ENCODE peak calls at places on chromosomes 11 and 22, in ten cellular contexts. One of them, this sample, is unnamed.

GRCh38 chr22:25774575-25775026 is 32.6 kb downstream of the MYO18B start:
- DNase-seq in IMR-90: no peak
- DNase-seq in glutamatergic neuron: peak
- DNase-seq in sigmoid colon: no peak
- DNase-seq in fibroblast of pulmonary artery: no peak
- DNase-seq in endodermal cell: peak
- DNase-seq in retinal pigment epithelial cell: no peak
- DNase-seq in spleen: no peak
- DNase-seq in MM.1S: no peak
- DNase-seq in uterus: no peak
- DNase-seq in this sample: no peak

GRCh38 chr11:106939157-106939556 is 79.1 kb downstream of the GUCY1A2 start:
- DNase-seq in retinal pigment epithelial cell: no peak
- DNase-seq in fibroblast of pulmonary artery: no peak
- DNase-seq in glutamatergic neuron: no peak
- DNase-seq in MM.1S: no peak
- DNase-seq in spleen: no peak
- DNase-seq in uterus: no peak
- DNase-seq in IMR-90: no peak
- DNase-seq in endodermal cell: no peak
- DNase-seq in sigmoid colon: no peak
- DNase-seq in this sample: no peak

GRCh38 chr11:96055706-96056387 is 131.9 kb upstream of the MTMR2 start:
- DNase-seq in uterus: no peak
- DNase-seq in spleen: no peak
- DNase-seq in endodermal cell: peak
- DNase-seq in MM.1S: no peak
- DNase-seq in sigmoid colon: no peak
- DNase-seq in glutamatergic neuron: no peak
- DNase-seq in fibroblast of pulmonary artery: no peak
- DNase-seq in retinal pigment epithelial cell: no peak
- DNase-seq in IMR-90: peak
- DNase-seq in this sample: no peak

GRCh38 chr11:107801641-107802040 is 56.9 kb downstream of the SLC35F2 start:
- DNase-seq in retinal pigment epithelial cell: no peak
- DNase-seq in uterus: no peak
- DNase-seq in fibroblast of pulmonary artery: no peak
- DNase-seq in spleen: no peak
- DNase-seq in IMR-90: no peak
- DNase-seq in MM.1S: no peak
- DNase-seq in endodermal cell: no peak
- DNase-seq in glutamatergic neuron: no peak
- DNase-seq in sigmoid colon: no peak
- DNase-seq in this sample: no peak

GRCh38 chr22:41831828-41832552 is 915 bp upstream of the SREBF2 start:
- DNase-seq in uterus: no peak
- DNase-seq in IMR-90: peak
- DNase-seq in sigmoid colon: no peak
- DNase-seq in fibroblast of pulmonary artery: no peak
- DNase-seq in endodermal cell: no peak
- DNase-seq in glutamatergic neuron: no peak
- DNase-seq in MM.1S: peak
- DNase-seq in retinal pigment epithelial cell: no peak
- DNase-seq in spleen: no peak
- DNase-seq in this sample: no peak

GRCh38 chr11:35614949-35615569 is 3.2 kb upstream of the FJX1 start:
- DNase-seq in sigmoid colon: no peak
- DNase-seq in glutamatergic neuron: no peak
- DNase-seq in uterus: no peak
- DNase-seq in MM.1S: no peak
- DNase-seq in retinal pigment epithelial cell: no peak
- DNase-seq in spleen: no peak
- DNase-seq in fibroblast of pulmonary artery: no peak
- DNase-seq in endodermal cell: no peak
- DNase-seq in IMR-90: no peak
- DNase-seq in this sample: no peak

GRCh38 chr11:2583605-2583958 is 116.2 kb downstream of the KCNQ1OT1 start:
- DNase-seq in spleen: peak
- DNase-seq in uterus: no peak
- DNase-seq in retinal pigment epithelial cell: no peak
- DNase-seq in MM.1S: no peak
- DNase-seq in fibroblast of pulmonary artery: no peak
- DNase-seq in glutamatergic neuron: peak
- DNase-seq in sigmoid colon: no peak
- DNase-seq in IMR-90: no peak
- DNase-seq in endodermal cell: peak
- DNase-seq in this sample: no peak

GRCh38 chr11:122108828-122109227 is 7.2 kb downstream of the BLID start:
- DNase-seq in uterus: no peak
- DNase-seq in fibroblast of pulmonary artery: no peak
- DNase-seq in endodermal cell: no peak
- DNase-seq in MM.1S: no peak
- DNase-seq in IMR-90: no peak
- DNase-seq in retinal pigment epithelial cell: no peak
- DNase-seq in sigmoid colon: no peak
- DNase-seq in glutamatergic neuron: no peak
- DNase-seq in spleen: no peak
- DNase-seq in this sample: no peak

DNA sequence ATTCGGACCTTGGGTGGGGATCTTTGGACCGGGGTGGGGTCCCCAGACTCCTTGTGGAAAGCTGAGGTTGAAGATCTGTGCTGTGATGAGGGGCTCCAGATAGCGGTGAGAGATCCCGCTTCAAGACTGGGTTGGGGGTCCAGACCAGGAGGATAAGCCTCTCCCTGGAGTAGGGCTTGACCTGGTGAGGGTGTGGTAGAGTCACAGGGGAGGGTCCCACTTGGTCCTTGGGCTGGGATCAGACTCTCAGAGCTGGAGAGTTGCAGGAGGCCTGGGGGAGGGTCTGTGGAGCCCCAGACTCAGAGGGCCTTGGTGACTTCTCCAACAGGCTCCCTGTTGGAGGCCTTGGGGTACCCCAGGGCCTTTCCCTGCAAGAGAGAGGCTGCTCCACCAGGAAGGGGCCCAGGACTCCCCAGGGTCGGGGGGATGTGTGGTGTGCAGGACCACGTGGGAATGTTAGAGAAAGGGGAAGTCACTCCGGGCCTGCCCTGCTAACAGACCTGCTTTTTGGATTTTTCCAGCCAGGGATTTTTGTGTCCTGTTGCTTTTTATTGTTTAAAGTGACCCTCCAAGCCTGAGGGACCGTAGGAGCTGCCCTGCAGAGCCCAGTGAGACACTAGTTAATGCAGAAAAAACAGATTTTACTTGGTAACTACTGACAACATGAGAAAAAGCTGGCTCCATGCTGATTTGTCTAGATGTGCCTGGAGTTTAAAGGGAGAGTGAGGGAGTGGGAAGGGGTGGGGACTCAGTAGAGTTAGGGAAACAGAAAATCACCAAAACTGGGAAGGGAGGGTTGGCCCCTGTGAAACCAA is 660 bp upstream of the TXNRD2 start:
- DNase-seq in sigmoid colon: peak
- DNase-seq in endodermal cell: no peak
- DNase-seq in uterus: peak
- DNase-seq in retinal pigment epithelial cell: no peak
- DNase-seq in glutamatergic neuron: no peak
- DNase-seq in IMR-90: peak
- DNase-seq in spleen: no peak
- DNase-seq in fibroblast of pulmonary artery: peak
- DNase-seq in MM.1S: peak
- DNase-seq in this sample: no peak
- TF ChIP-seq CTCF in sigmoid colon: no peak
- TF ChIP-seq CTCF in endodermal cell: no peak
- TF ChIP-seq CTCF in uterus: no peak
- TF ChIP-seq CTCF in retinal pigment epithelial cell: no peak
- TF ChIP-seq CTCF in glutamatergic neuron: no peak
- TF ChIP-seq CTCF in IMR-90: no peak
- TF ChIP-seq CTCF in spleen: no peak
- TF ChIP-seq CTCF in fibroblast of pulmonary artery: no peak
- TF ChIP-seq CTCF in MM.1S: no peak
- TF ChIP-seq CTCF in this sample: no peak

GRCh38 chr11:75740681-75741080 is 23.0 kb downstream of the MOGAT2 start:
- DNase-seq in spleen: no peak
- DNase-seq in fibroblast of pulmonary artery: no peak
- DNase-seq in retinal pigment epithelial cell: no peak
- DNase-seq in sigmoid colon: no peak
- DNase-seq in MM.1S: no peak
- DNase-seq in endodermal cell: peak
- DNase-seq in uterus: no peak
- DNase-seq in glutamatergic neuron: no peak
- DNase-seq in IMR-90: no peak
- DNase-seq in this sample: no peak
- TF ChIP-seq CTCF in spleen: no peak
- TF ChIP-seq CTCF in fibroblast of pulmonary artery: no peak
- TF ChIP-seq CTCF in retinal pigment epithelial cell: no peak
- TF ChIP-seq CTCF in sigmoid colon: no peak
- TF ChIP-seq CTCF in MM.1S: no peak
- TF ChIP-seq CTCF in endodermal cell: peak
- TF ChIP-seq CTCF in uterus: no peak
- TF ChIP-seq CTCF in glutamatergic neuron: no peak
- TF ChIP-seq CTCF in IMR-90: no peak
- TF ChIP-seq CTCF in this sample: no peak

GRCh38 chr11:113162590-113162961 is 151.8 kb upstream of the TTC12 start:
- DNase-seq in sigmoid colon: no peak
- DNase-seq in retinal pigment epithelial cell: no peak
- DNase-seq in spleen: no peak
- DNase-seq in glutamatergic neuron: peak
- DNase-seq in IMR-90: no peak
- DNase-seq in endodermal cell: no peak
- DNase-seq in fibroblast of pulmonary artery: peak
- DNase-seq in uterus: no peak
- DNase-seq in MM.1S: no peak
- DNase-seq in this sample: no peak

GRCh38 chr11:113161671-113162589 is 152.5 kb upstream of the TTC12 start:
- DNase-seq in endodermal cell: no peak
- DNase-seq in uterus: no peak
- DNase-seq in glutamatergic neuron: no peak
- DNase-seq in fibroblast of pulmonary artery: no peak
- DNase-seq in retinal pigment epithelial cell: no peak
- DNase-seq in MM.1S: no peak
- DNase-seq in sigmoid colon: no peak
- DNase-seq in spleen: no peak
- DNase-seq in IMR-90: no peak
- DNase-seq in this sample: no peak

GRCh38 chr11:113160652-113161051 is 153.7 kb upstream of the TTC12 start:
- DNase-seq in glutamatergic neuron: no peak
- DNase-seq in MM.1S: no peak
- DNase-seq in endodermal cell: no peak
- DNase-seq in retinal pigment epithelial cell: no peak
- DNase-seq in uterus: no peak
- DNase-seq in fibroblast of pulmonary artery: no peak
- DNase-seq in IMR-90: no peak
- DNase-seq in spleen: no peak
- DNase-seq in sigmoid colon: no peak
- DNase-seq in this sample: no peak

GRCh38 chr11:113166280-113166679 is 148.1 kb upstream of the TTC12 start:
- DNase-seq in fibroblast of pulmonary artery: no peak
- DNase-seq in spleen: no peak
- DNase-seq in MM.1S: no peak
- DNase-seq in IMR-90: no peak
- DNase-seq in uterus: no peak
- DNase-seq in glutamatergic neuron: no peak
- DNase-seq in endodermal cell: no peak
- DNase-seq in sigmoid colon: no peak
- DNase-seq in retinal pigment epithelial cell: no peak
- DNase-seq in this sample: no peak

GRCh38 chr11:113163291-113164030 is 150.9 kb upstream of the TTC12 start:
- DNase-seq in retinal pigment epithelial cell: no peak
- DNase-seq in IMR-90: no peak
- DNase-seq in uterus: no peak
- DNase-seq in MM.1S: no peak
- DNase-seq in glutamatergic neuron: no peak
- DNase-seq in endodermal cell: no peak
- DNase-seq in sigmoid colon: no peak
- DNase-seq in fibroblast of pulmonary artery: peak
- DNase-seq in spleen: no peak
- DNase-seq in this sample: no peak
- TF ChIP-seq CTCF in retinal pigment epithelial cell: no peak
- TF ChIP-seq CTCF in IMR-90: no peak
- TF ChIP-seq CTCF in uterus: no peak
- TF ChIP-seq CTCF in MM.1S: no peak
- TF ChIP-seq CTCF in glutamatergic neuron: no peak
- TF ChIP-seq CTCF in endodermal cell: peak
- TF ChIP-seq CTCF in sigmoid colon: no peak
- TF ChIP-seq CTCF in fibroblast of pulmonary artery: peak
- TF ChIP-seq CTCF in spleen: no peak
- TF ChIP-seq CTCF in this sample: no peak

GRCh38 chr22:20147286-20147988 is 3.4 kb downstream of the CCDC188 start:
- DNase-seq in sigmoid colon: no peak
- DNase-seq in fibroblast of pulmonary artery: no peak
- DNase-seq in IMR-90: no peak
- DNase-seq in retinal pigment epithelial cell: no peak
- DNase-seq in spleen: no peak
- DNase-seq in uterus: no peak
- DNase-seq in MM.1S: no peak
- DNase-seq in endodermal cell: no peak
- DNase-seq in glutamatergic neuron: no peak
- DNase-seq in this sample: no peak

GRCh38 chr22:20150381-20151275 is at the start of gene CCDC188:
- DNase-seq in retinal pigment epithelial cell: no peak
- DNase-seq in sigmoid colon: no peak
- DNase-seq in uterus: no peak
- DNase-seq in spleen: no peak
- DNase-seq in glutamatergic neuron: no peak
- DNase-seq in fibroblast of pulmonary artery: no peak
- DNase-seq in MM.1S: no peak
- DNase-seq in IMR-90: no peak
- DNase-seq in endodermal cell: no peak
- DNase-seq in this sample: no peak

GRCh38 chr22:20148414-20148813 is 2.4 kb downstream of the CCDC188 start:
- DNase-seq in retinal pigment epithelial cell: no peak
- DNase-seq in glutamatergic neuron: no peak
- DNase-seq in uterus: no peak
- DNase-seq in IMR-90: no peak
- DNase-seq in spleen: no peak
- DNase-seq in endodermal cell: no peak
- DNase-seq in MM.1S: no peak
- DNase-seq in fibroblast of pulmonary artery: no peak
- DNase-seq in sigmoid colon: no peak
- DNase-seq in this sample: no peak

GRCh38 chr22:20151276-20151588 is 377 bp upstream of the CCDC188 start:
- DNase-seq in glutamatergic neuron: no peak
- DNase-seq in MM.1S: no peak
- DNase-seq in retinal pigment epithelial cell: no peak
- DNase-seq in sigmoid colon: no peak
- DNase-seq in spleen: no peak
- DNase-seq in uterus: no peak
- DNase-seq in endodermal cell: no peak
- DNase-seq in IMR-90: no peak
- DNase-seq in fibroblast of pulmonary artery: no peak
- DNase-seq in this sample: no peak

DNA sequence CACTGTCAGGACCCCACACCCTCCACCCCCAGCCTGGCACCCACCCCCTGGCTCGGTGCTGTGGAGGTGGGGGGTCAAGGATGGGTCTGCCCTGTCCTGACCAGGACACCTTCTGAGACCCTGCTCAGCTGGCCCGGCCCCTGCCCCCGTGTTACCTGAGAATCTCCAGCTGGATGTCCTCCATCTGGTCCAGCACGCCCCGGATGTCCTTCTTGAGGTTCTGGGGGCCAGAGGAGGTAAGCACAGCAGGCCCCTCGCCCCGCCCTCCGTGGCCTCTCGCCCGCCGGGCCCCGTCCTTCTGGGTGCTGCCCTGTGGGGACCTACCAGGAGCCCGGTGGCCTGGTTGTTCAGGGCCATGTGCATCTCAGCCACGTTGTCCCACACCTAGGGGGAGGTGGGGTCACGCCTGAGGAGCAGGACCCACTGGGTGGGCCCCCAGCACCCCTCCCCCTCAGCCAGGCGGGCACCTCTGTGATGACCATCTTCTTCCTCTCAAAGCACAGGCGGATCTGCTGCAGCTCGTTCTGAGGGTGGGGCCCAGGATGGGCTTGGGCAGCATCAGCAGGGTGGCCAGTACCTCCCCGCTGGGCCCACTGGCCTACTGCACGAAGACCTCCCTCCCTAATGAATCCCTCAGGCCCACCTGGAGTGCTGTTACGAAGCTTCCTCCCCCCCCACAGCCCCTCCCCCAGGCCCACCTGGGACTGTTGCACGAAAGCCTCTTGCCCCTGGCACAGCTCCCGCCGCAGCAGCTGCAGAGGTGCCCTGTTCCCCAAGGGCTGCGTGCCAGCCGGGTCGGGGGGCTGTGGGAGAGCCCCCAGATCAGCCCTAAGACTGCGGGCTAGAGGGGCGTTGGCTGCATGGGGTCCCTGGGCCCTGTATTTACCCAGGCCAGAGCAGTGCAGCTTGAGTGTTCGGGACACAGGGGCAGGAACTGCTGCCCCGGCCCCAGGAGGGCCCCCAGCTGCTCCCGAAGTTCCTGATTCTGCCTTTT is 1.3 kb downstream of the CCDC188 start:
- DNase-seq in retinal pigment epithelial cell: no peak
- DNase-seq in glutamatergic neuron: no peak
- DNase-seq in fibroblast of pulmonary artery: no peak
- DNase-seq in spleen: no peak
- DNase-seq in sigmoid colon: no peak
- DNase-seq in MM.1S: no peak
- DNase-seq in IMR-90: no peak
- DNase-seq in endodermal cell: no peak
- DNase-seq in uterus: no peak
- DNase-seq in this sample: no peak
- TF ChIP-seq CTCF in retinal pigment epithelial cell: no peak
- TF ChIP-seq CTCF in glutamatergic neuron: no peak
- TF ChIP-seq CTCF in fibroblast of pulmonary artery: no peak
- TF ChIP-seq CTCF in spleen: no peak
- TF ChIP-seq CTCF in sigmoid colon: no peak
- TF ChIP-seq CTCF in MM.1S: no peak
- TF ChIP-seq CTCF in IMR-90: no peak
- TF ChIP-seq CTCF in endodermal cell: no peak
- TF ChIP-seq CTCF in uterus: no peak
- TF ChIP-seq CTCF in this sample: no peak